ENCODE peak calls at places on chromosomes 4 and X, in seven cellular contexts. One of them, this sample, is unnamed.

GRCh38 chr4:2078584-2078983 is 19.5 kb downstream of the NAT8L start:
- DNase-seq in GM23338: no peak
- DNase-seq in GM23248: no peak
- DNase-seq in HCT116: no peak
- DNase-seq in PC-3: no peak
- DNase-seq in SK-N-SH: no peak
- DNase-seq in hepatocyte: no peak
- DNase-seq in this sample: no peak

GRCh38 chrX:154123241-154124219 is 20.5 kb upstream of the OPN1LW start:
- DNase-seq in GM23338: no peak
- DNase-seq in GM23248: no peak
- DNase-seq in HCT116: no peak
- DNase-seq in PC-3: peak; percentile 30
- DNase-seq in SK-N-SH: peak; percentile 67
- DNase-seq in hepatocyte: peak; percentile 26
- DNase-seq in this sample: peak; percentile 4

GRCh38 chr4:25958110-25958509 is 44.1 kb downstream of the SMIM20 start:
- DNase-seq in GM23338: no peak
- DNase-seq in GM23248: no peak
- DNase-seq in HCT116: no peak
- DNase-seq in PC-3: no peak
- DNase-seq in SK-N-SH: no peak
- DNase-seq in hepatocyte: no peak
- DNase-seq in this sample: no peak

GRCh38 chr4:183256756-183257385 is 63.2 kb downstream of the CLDN22 start:
- DNase-seq in GM23338: peak; percentile 72
- DNase-seq in GM23248: peak; percentile 75
- DNase-seq in HCT116: peak; percentile 33
- DNase-seq in PC-3: peak; percentile 48
- DNase-seq in SK-N-SH: peak; percentile 70
- DNase-seq in hepatocyte: peak; percentile 62
- DNase-seq in this sample: peak; percentile 35

GRCh38 chrX:135437867-135438733 is 16.4 kb downstream of the SMIM10L2A start:
- DNase-seq in GM23338: peak; percentile 38
- DNase-seq in GM23248: no peak
- DNase-seq in HCT116: no peak
- DNase-seq in PC-3: peak; percentile 5
- DNase-seq in SK-N-SH: peak; percentile 17
- DNase-seq in hepatocyte: no peak
- DNase-seq in this sample: no peak

GRCh38 chr4:9987749-9988346 is 33.4 kb downstream of the SLC2A9 start:
- DNase-seq in GM23338: no peak
- DNase-seq in GM23248: no peak
- DNase-seq in HCT116: no peak
- DNase-seq in PC-3: no peak
- DNase-seq in SK-N-SH: no peak
- DNase-seq in hepatocyte: no peak
- DNase-seq in this sample: no peak

GRCh38 chr4:168183717-168184571 is 91.6 kb downstream of the ANXA10 start:
- DNase-seq in GM23338: peak; percentile 49
- DNase-seq in GM23248: peak; percentile 61
- DNase-seq in HCT116: peak; percentile 43
- DNase-seq in PC-3: peak; percentile 55
- DNase-seq in SK-N-SH: peak; percentile 49
- DNase-seq in hepatocyte: peak; percentile 23
- DNase-seq in this sample: peak; percentile 18

GRCh38 chr4:62279689-62280088 is 1079.6 kb downstream of the ADGRL3 start:
- DNase-seq in GM23338: no peak
- DNase-seq in GM23248: no peak
- DNase-seq in HCT116: no peak
- DNase-seq in PC-3: no peak
- DNase-seq in SK-N-SH: no peak
- DNase-seq in hepatocyte: no peak
- DNase-seq in this sample: no peak

GRCh38 chrX:17405225-17405969 is 30.4 kb downstream of the NHS start:
- DNase-seq in GM23338: no peak
- DNase-seq in GM23248: peak; percentile 58
- DNase-seq in HCT116: peak; percentile 66
- DNase-seq in PC-3: peak; percentile 94
- DNase-seq in SK-N-SH: no peak
- DNase-seq in hepatocyte: peak; percentile 20
- DNase-seq in this sample: no peak

GRCh38 chrX:1321689-1322088 is 14.9 kb upstream of the IL3RA start:
- DNase-seq in GM23338: no peak
- DNase-seq in GM23248: no peak
- DNase-seq in HCT116: no peak
- DNase-seq in PC-3: no peak
- DNase-seq in SK-N-SH: no peak
- DNase-seq in hepatocyte: no peak
- DNase-seq in this sample: no peak

GRCh38 chrX:54509401-54509800 is 13.4 kb upstream of the FGD1 start:
- DNase-seq in GM23338: peak; percentile 49
- DNase-seq in GM23248: peak; percentile 12
- DNase-seq in HCT116: no peak
- DNase-seq in PC-3: no peak
- DNase-seq in SK-N-SH: no peak
- DNase-seq in hepatocyte: peak; percentile 15
- DNase-seq in this sample: no peak

GRCh38 chrX:66221856-66222255 is 57.8 kb downstream of the HEPH start:
- DNase-seq in GM23338: no peak
- DNase-seq in GM23248: no peak
- DNase-seq in HCT116: no peak
- DNase-seq in PC-3: no peak
- DNase-seq in SK-N-SH: no peak
- DNase-seq in hepatocyte: no peak
- DNase-seq in this sample: no peak

GRCh38 chrX:28787206-28787605 is 200.0 kb downstream of the IL1RAPL1 start:
- DNase-seq in GM23338: no peak
- DNase-seq in GM23248: peak; percentile 2
- DNase-seq in HCT116: peak; percentile 65
- DNase-seq in PC-3: peak; percentile 80
- DNase-seq in SK-N-SH: no peak
- DNase-seq in hepatocyte: peak; percentile 4
- DNase-seq in this sample: no peak

GRCh38 chrX:53882331-53882730 is 161.9 kb downstream of the PHF8 start:
- DNase-seq in GM23338: no peak
- DNase-seq in GM23248: peak; percentile 13
- DNase-seq in HCT116: no peak
- DNase-seq in PC-3: peak; percentile 43
- DNase-seq in SK-N-SH: no peak
- DNase-seq in hepatocyte: peak; percentile 54
- DNase-seq in this sample: no peak

GRCh38 chr4:156606444-156607197 is 365.0 kb downstream of the PDGFC start:
- DNase-seq in GM23338: no peak
- DNase-seq in GM23248: peak; percentile 31
- DNase-seq in HCT116: no peak
- DNase-seq in PC-3: no peak
- DNase-seq in SK-N-SH: no peak
- DNase-seq in hepatocyte: no peak
- DNase-seq in this sample: no peak

GRCh38 chr4:16082424-16083216 is 1.2 kb downstream of the PROM1 start:
- DNase-seq in GM23338: peak; percentile 98
- DNase-seq in GM23248: peak; percentile 25
- DNase-seq in HCT116: no peak
- DNase-seq in PC-3: no peak
- DNase-seq in SK-N-SH: peak; percentile 73
- DNase-seq in hepatocyte: peak; percentile 73
- DNase-seq in this sample: no peak

GRCh38 chrX:110180176-110180927 is 137.5 kb downstream of the AMMECR1 start:
- DNase-seq in GM23338: no peak
- DNase-seq in GM23248: peak; percentile 84
- DNase-seq in HCT116: peak; percentile 16
- DNase-seq in PC-3: peak; percentile 65
- DNase-seq in SK-N-SH: no peak
- DNase-seq in hepatocyte: peak; percentile 37
- DNase-seq in this sample: no peak

GRCh38 chrX:118346258-118347094 is 570 bp downstream of the WDR44 start:
- DNase-seq in GM23338: peak; percentile 36
- DNase-seq in GM23248: peak; percentile 57
- DNase-seq in HCT116: no peak
- DNase-seq in PC-3: peak; percentile 20
- DNase-seq in SK-N-SH: peak; percentile 54
- DNase-seq in hepatocyte: peak; percentile 40
- DNase-seq in this sample: peak; percentile 54
- TF ChIP-seq EZH2phosphoT487 in GM23338: no peak
- TF ChIP-seq EZH2phosphoT487 in GM23248: no peak
- TF ChIP-seq EZH2phosphoT487 in HCT116: no peak
- TF ChIP-seq EZH2phosphoT487 in PC-3: no peak
- TF ChIP-seq EZH2phosphoT487 in SK-N-SH: no peak
- TF ChIP-seq EZH2phosphoT487 in hepatocyte: no peak
- TF ChIP-seq EZH2phosphoT487 in this sample: no peak

GRCh38 chrX:69142688-69143239 is 22.5 kb downstream of the PJA1 start:
- DNase-seq in GM23338: peak; percentile 8
- DNase-seq in GM23248: no peak
- DNase-seq in HCT116: no peak
- DNase-seq in PC-3: no peak
- DNase-seq in SK-N-SH: peak; percentile 82
- DNase-seq in hepatocyte: no peak
- DNase-seq in this sample: no peak
- H3K4me3 ChIP-seq in GM23338: no peak overlapping the region
- H3K4me3 ChIP-seq in GM23248: no peak overlapping the region
- H3K4me3 ChIP-seq in HCT116: no peak overlapping the region
- H3K4me3 ChIP-seq in PC-3: no peak overlapping the region
- H3K4me3 ChIP-seq in SK-N-SH: no peak overlapping the region
- H3K4me3 ChIP-seq in hepatocyte: no peak overlapping the region
- H3K4me3 ChIP-seq in this sample: no peak overlapping the region

GRCh38 chrX:118772051-118772450 is 44.6 kb downstream of the IL13RA1 start:
- DNase-seq in GM23338: no peak
- DNase-seq in GM23248: no peak
- DNase-seq in HCT116: no peak
- DNase-seq in PC-3: no peak
- DNase-seq in SK-N-SH: no peak
- DNase-seq in hepatocyte: no peak
- DNase-seq in this sample: no peak

GRCh38 chrX:118773782-118774181 is 46.4 kb downstream of the IL13RA1 start:
- DNase-seq in GM23338: no peak
- DNase-seq in GM23248: no peak
- DNase-seq in HCT116: no peak
- DNase-seq in PC-3: peak; percentile 92
- DNase-seq in SK-N-SH: no peak
- DNase-seq in hepatocyte: peak; percentile 42
- DNase-seq in this sample: no peak

DNA sequence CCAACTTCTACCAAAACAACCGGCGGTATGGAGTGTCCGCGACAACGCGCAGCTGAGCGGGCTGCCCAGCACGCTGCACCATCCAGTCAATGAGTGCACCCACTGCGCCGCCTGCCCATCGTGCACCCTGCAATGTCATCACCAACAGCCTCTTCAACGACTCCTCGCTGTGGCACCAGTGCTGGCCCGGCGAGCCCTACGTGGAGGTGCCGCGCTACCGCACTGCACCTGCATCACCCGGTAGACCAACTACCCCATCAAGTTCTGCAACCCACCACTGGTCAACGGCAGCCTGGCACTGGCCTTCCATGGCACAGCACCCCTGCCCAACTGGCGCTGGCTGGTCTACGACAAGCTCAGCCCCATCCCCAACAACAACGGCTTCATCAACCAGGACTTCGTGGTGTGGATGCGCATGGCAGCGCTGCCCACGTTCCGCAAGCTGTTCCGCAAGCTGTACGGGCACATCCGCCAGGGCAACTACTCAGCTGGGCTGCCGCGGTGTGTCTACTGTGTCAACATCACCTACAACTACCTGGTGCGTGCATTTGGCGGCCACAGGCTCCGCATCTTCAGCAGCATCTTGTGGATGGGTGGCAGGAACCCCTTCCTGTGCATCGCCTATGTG is 42.8 kb downstream of the IL13RA1 start:
- DNase-seq in GM23338: no peak
- DNase-seq in GM23248: no peak
- DNase-seq in HCT116: no peak
- DNase-seq in PC-3: no peak
- DNase-seq in SK-N-SH: no peak
- DNase-seq in hepatocyte: no peak
- DNase-seq in this sample: no peak
- TF ChIP-seq EZH2phosphoT487 in GM23338: no peak
- TF ChIP-seq EZH2phosphoT487 in GM23248: no peak
- TF ChIP-seq EZH2phosphoT487 in HCT116: no peak
- TF ChIP-seq EZH2phosphoT487 in PC-3: no peak
- TF ChIP-seq EZH2phosphoT487 in SK-N-SH: no peak
- TF ChIP-seq EZH2phosphoT487 in hepatocyte: no peak
- TF ChIP-seq EZH2phosphoT487 in this sample: no peak

DNA sequence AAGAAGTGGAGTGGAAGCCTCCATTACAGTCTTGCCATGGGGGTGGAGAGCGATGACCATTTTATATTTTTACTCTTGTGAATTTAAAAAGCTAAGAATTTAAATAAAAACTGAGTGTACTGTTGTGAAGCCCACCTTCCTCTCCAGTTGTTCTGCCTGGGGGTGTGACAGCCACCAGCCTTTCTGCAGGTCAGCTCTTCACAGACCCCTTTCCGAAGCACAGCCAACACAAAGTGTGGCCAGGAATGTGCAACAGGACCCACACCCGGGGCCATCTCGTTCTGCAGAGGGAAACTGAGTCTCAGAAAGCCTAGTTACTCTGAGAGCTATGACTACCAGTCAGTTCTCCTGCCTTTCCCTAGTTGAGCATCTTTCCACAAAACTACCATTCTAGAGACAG is 1.4 kb downstream of the GRPEL1 start:
- DNase-seq in GM23338: no peak
- DNase-seq in GM23248: no peak
- DNase-seq in HCT116: no peak
- DNase-seq in PC-3: no peak
- DNase-seq in SK-N-SH: no peak
- DNase-seq in hepatocyte: no peak
- DNase-seq in this sample: no peak
- H3K4me3 ChIP-seq in GM23338: peak overlapping the region; percentile 72
- H3K4me3 ChIP-seq in GM23248: peak overlapping the region; percentile 85
- H3K4me3 ChIP-seq in HCT116: peak overlapping the region; percentile 91
- H3K4me3 ChIP-seq in PC-3: peak overlapping the region; percentile 96
- H3K4me3 ChIP-seq in SK-N-SH: peak overlapping the region; percentile 86
- H3K4me3 ChIP-seq in hepatocyte: peak overlapping the region; percentile 54
- H3K4me3 ChIP-seq in this sample: peak overlapping the region; percentile 94

This sample was measured in OCI-LY7.